ENCODE peak calls at places on chromosomes 4 and X, in nine cellular contexts. P is thyroid gland, G is HepG2, R is PC-3, D is cardiac muscle cell, I is transverse colon, X is left ventricle myocardium inferior, Y is psoas muscle, K is uterus. E is an unnamed sample.

GRCh38 chr4:99157478-99157935 is 13.4 kb upstream of the ADH4 start:
- DNase-seq in P (no peak), G (peak; percentile 100), R (no peak), D (no peak), I (no peak), X (no peak), Y (no peak), K (no peak), E (no peak)

GRCh38 chr4:188005561-188005960 is 10.0 kb downstream of the ZFP42 start:
- DNase-seq in P (no peak), G (no peak), R (no peak), D (no peak), I (no peak), X (no peak), Y (no peak), K (no peak), E (no peak)

GRCh38 chrX:111736571-111736970 is 55.6 kb downstream of the ALG13 start:
- DNase-seq in P (no peak), G (no peak), R (no peak), D (no peak), I (no peak), X (no peak), Y (no peak), K (no peak), E (no peak)

GRCh38 chrX:10098235-10098819 is 58.4 kb upstream of the CLCN4 start:
- DNase-seq in P (no peak), G (no peak), R (no peak), D (no peak), I (no peak), X (no peak), Y (no peak), K (no peak), E (no peak)

GRCh38 chrX:40987413-40987812 is 97.8 kb upstream of the USP9X start:
- DNase-seq in P (no peak), G (no peak), R (no peak), D (no peak), I (no peak), X (no peak), Y (no peak), K (no peak), E (no peak)

GRCh38 chr4:184386271-184386781 is 88.0 kb downstream of the IRF2 start:
- DNase-seq in P (no peak), G (no peak), R (no peak), D (no peak), I (peak; percentile 82), X (peak; percentile 57), Y (no peak), K (no peak), E (no peak)

GRCh38 chrX:100995469-100995868 is 26.0 kb downstream of the ARL13A start:
- DNase-seq in P (no peak), G (peak; percentile 4), R (peak; percentile 41), D (peak; percentile 44), I (no peak), X (no peak), Y (no peak), K (no peak), E (no peak)

GRCh38 chr4:77619408-77619807 is 13.8 kb downstream of the CXCL13 start:
- DNase-seq in P (no peak), G (no peak), R (no peak), D (peak; percentile 21), I (no peak), X (no peak), Y (no peak), K (no peak), E (no peak)

GRCh38 chr4:120718979-120719566 is 203.5 kb downstream of the PRDM5 start:
- DNase-seq in P (peak; percentile 9), G (peak; percentile 3), R (peak; percentile 51), D (peak; percentile 66), I (peak; percentile 35), X (no peak), Y (peak; percentile 12), K (peak; percentile 17), E (peak; percentile 52)

GRCh38 chrX:49079489-49080428 is at the start of gene WDR45:
- DNase-seq in P (peak; percentile 69), G (peak; percentile 51), R (peak; percentile 66), D (peak; percentile 72), I (peak; percentile 78), X (peak; percentile 70), Y (peak; percentile 73), K (peak; percentile 75), E (peak; percentile 61)

GRCh38 chr4:58214376-58214775 is 1104.2 kb upstream of the IGFBP7 start:
- DNase-seq in P (no peak), G (no peak), R (no peak), D (no peak), I (no peak), X (no peak), Y (no peak), K (no peak), E (no peak)

GRCh38 chr4:52883183-52883621 is 21.1 kb downstream of the RASL11B start:
- DNase-seq in P (no peak), G (no peak), R (peak; percentile 73), D (no peak), I (no peak), X (no peak), Y (no peak), K (no peak), E (no peak)

GRCh38 chr4:68732653-68733466 is 62.4 kb upstream of the UGT2B15 start:
- DNase-seq in P (no peak), G (peak; percentile 100), R (no peak), D (no peak), I (no peak), X (no peak), Y (no peak), K (no peak), E (no peak)

GRCh38 chr4:86362510-86362909 is 2.7 kb upstream of the MAPK10 start:
- DNase-seq in P (no peak), G (no peak), R (no peak), D (no peak), I (no peak), X (no peak), Y (no peak), K (no peak), E (no peak)

GRCh38 chr4:86356831-86357230 is 3.0 kb downstream of the MAPK10 start:
- DNase-seq in P (no peak), G (no peak), R (no peak), D (no peak), I (no peak), X (no peak), Y (no peak), K (no peak), E (no peak)

GRCh38 chr4:86358176-86358701 is 1.6 kb downstream of the MAPK10 start:
- DNase-seq in P (no peak), G (no peak), R (no peak), D (peak; percentile 50), I (no peak), X (no peak), Y (no peak), K (no peak), E (peak; percentile 17)

GRCh38 chr4:86357608-86358007 is 2.2 kb downstream of the MAPK10 start:
- DNase-seq in P (no peak), G (no peak), R (no peak), D (no peak), I (no peak), X (no peak), Y (no peak), K (no peak), E (peak; percentile 27)

DNA sequence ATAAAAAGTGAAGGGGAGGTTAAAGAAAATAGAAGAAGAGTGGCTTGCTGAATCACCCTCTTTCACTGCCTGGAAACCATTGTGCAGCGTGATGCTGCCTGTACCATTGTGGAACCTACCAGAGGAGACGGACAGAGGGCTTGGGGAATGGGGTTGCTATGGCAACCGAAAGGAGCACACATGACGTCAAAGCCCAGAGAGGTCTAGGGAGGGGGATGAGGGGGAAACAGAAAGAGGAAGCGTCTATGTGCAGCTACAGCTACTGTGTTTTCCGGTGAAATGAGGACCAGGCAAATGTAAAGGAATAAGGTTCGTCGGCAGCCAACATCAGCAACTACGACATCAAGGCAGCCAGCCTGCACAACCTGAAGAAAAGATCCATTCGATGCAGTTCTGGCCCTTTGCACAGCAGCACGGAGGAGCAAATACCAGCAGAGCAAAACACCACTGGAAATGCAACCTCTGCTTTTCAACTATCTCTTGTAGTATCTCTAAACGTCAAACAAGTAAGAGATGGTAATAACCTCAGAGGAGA is at the start of gene MAPK10:
- DNase-seq in P (peak; percentile 73), G (no peak), R (no peak), D (peak; percentile 97), I (peak; percentile 57), X (peak; percentile 51), Y (peak; percentile 38), K (peak; percentile 45), E (peak; percentile 86)
- H3K4me3 ChIP-seq in P (peak within 1 kb of the TSS; percentile 21), G (no peak within 1 kb of the TSS), R (no peak within 1 kb of the TSS), D (no peak within 1 kb of the TSS), I (peak within 1 kb of the TSS; percentile 34), X (peak within 1 kb of the TSS; percentile 54), Y (peak within 1 kb of the TSS; percentile 28), K (peak within 1 kb of the TSS; percentile 19), E (peak within 1 kb of the TSS; percentile 88)

DNA sequence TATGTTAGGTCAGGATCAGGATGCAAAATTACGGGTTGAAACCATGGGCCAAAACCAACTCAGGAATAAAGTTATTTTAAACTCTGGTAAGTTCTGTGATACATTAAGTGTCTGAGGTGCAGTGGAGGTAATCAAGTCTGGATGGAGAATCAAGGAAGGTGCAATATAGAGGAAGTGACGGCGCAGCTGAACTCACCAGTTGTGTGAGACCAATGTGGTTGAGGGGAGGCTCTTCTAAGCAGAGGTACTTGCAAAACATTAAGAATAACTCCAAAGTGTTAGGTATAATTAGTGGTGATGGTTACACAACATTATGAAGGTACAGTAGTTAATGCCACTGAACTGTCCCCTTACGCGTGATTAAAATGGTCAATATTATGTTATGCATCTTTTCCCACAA is 19.7 kb downstream of the GAB3 start:
- DNase-seq in P (no peak), G (no peak), R (no peak), D (no peak), I (no peak), X (no peak), Y (no peak), K (no peak), E (no peak)
- H3K4me1 ChIP-seq in P (peaks cover 56% of the 10 kb centered on the region), G (peaks cover 6% of the 10 kb centered on the region), R (peaks cover 63% of the 10 kb centered on the region), D (no peaks in the 10 kb centered on the region), I (no peaks in the 10 kb centered on the region), X (peaks cover 100% of the 10 kb centered on the region), Y (peaks cover 58% of the 10 kb centered on the region), K (peaks cover 4% of the 10 kb centered on the region), E (no peaks in the 10 kb centered on the region)

GRCh38 chrX:46683023-46683422 is 75.9 kb downstream of the SLC9A7 start:
- DNase-seq in P (peak; percentile 12), G (peak; percentile 0), R (peak; percentile 29), D (no peak), I (no peak), X (no peak), Y (no peak), K (no peak), E (no peak)
- TF ChIP-seq CTCF in P (no peak), G (no peak), R (peak; percentile 11), D (no peak), I (no peak), X (no peak), Y (no peak), K (no peak), E (no peak)

DNA sequence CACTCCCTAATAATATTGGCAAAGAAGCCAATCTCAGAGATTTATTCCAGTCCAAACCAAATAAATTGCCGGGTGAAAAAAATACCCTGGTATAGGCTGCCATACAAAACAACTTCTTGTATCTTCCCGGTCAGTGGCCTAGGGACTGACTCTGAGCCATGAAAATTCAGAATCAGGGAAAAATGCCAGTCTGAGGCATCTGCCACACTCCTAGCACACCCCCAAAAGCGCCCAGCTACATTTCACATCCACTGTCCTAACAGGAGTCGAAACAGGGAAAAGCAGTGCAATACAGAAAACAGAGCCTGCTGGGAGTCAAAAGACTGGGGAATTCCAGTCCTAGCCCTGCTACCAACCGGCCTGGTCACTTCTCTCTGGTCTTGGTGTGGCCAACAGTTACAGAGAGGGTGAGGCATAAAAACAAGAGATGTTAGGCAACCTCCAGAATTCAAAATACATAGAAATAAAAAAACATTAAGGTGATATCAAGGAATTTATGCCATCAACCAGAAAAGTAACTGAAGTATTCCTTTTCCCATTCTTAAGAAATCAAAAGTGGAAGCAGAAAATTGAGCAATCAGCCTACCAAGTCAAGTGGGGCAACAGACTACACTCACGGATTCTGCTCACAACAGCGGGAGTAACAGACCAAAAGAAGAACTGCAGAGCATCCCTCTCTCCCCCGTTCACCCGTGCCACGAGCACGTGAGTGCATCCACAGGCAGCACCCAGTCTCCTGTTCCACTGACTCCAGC is 29.5 kb downstream of the AFAP1 start:
- DNase-seq in P (peak; percentile 41), G (no peak), R (peak; percentile 11), D (peak; percentile 81), I (no peak), X (no peak), Y (no peak), K (peak; percentile 45), E (no peak)
- H3K4me3 ChIP-seq in P (no peak overlapping the region), G (no peak overlapping the region), R (no peak overlapping the region), D (no peak overlapping the region), I (no peak overlapping the region), X (peak overlapping the region; percentile 38), Y (no peak overlapping the region), K (no peak overlapping the region), E (no peak overlapping the region)

E was measured in BE2C.